ENCODE peak calls at places on chromosomes 4 and X, in four cellular contexts. W is HEK293T; E is IMR-90; K is stimulated activated CD4-positive, alpha-beta T cell treated with anti-CD3 and anti-CD28 coated beads, Interleukin-12 subunit alpha, Interleukin-12 subunit beta, amount 100 ng/mL, for 24 hours. S is an unnamed sample.

GRCh38 chrX:134377537-134377936 is 82.4 kb upstream of the HPRT1 start:
- DNase-seq in W (no peak), K (no peak), E (peak; percentile 52), S (no peak)

GRCh38 chrX:103157511-103158316 is 57.2 kb upstream of the BEX4 start:
- DNase-seq in W (peak; percentile 62), E (peak; percentile 27), K (no peak), S (no peak)

GRCh38 chrX:26295425-26295824 is 79.5 kb downstream of the MAGEB5 start:
- DNase-seq in E (no peak), W (no peak), K (no peak), S (no peak)

GRCh38 chr4:165723051-165723805 is 149.8 kb upstream of the TLL1 start:
- DNase-seq in E (no peak), W (no peak), K (no peak), S (no peak)

GRCh38 chr4:32847466-32847865 is 2127.3 kb downstream of the PCDH7 start:
- DNase-seq in E (no peak), W (no peak), K (no peak), S (no peak)

GRCh38 chr4:7485096-7485495 is 50.4 kb upstream of the PSAPL1 start:
- DNase-seq in K (no peak), W (no peak), E (no peak), S (no peak)

GRCh38 chr4:102730968-102731533 is 29.7 kb downstream of the MANBA start:
- DNase-seq in K (no peak), W (peak; percentile 45), E (no peak), S (no peak)

GRCh38 chr4:146182450-146182849 is 6.9 kb downstream of the LSM6 start:
- DNase-seq in K (no peak), E (no peak), W (no peak), S (no peak)

GRCh38 chr4:128630881-128631280 is 178.6 kb upstream of the JADE1 start:
- DNase-seq in W (no peak), E (peak; percentile 35), K (no peak), S (no peak)

GRCh38 chrX:23637187-23637586 is 30.1 kb upstream of the PRDX4 start:
- DNase-seq in K (no peak), W (no peak), E (no peak), S (no peak)

GRCh38 chrX:41722220-41722619 is 1.8 kb upstream of the GPR82 start:
- DNase-seq in K (no peak), E (no peak), W (no peak), S (no peak)

GRCh38 chr4:6724461-6725111 is 8.6 kb downstream of the BLOC1S4 start:
- DNase-seq in W (no peak), E (peak; percentile 41), K (no peak), S (no peak)

GRCh38 chr4:162349395-162349794 is 185.6 kb upstream of the FSTL5 start:
- DNase-seq in W (no peak), K (no peak), E (no peak), S (no peak)

GRCh38 chr4:52823478-52824092 is 38.5 kb upstream of the RASL11B start:
- DNase-seq in E (peak; percentile 47), K (no peak), W (no peak), S (no peak)

GRCh38 chr4:571838-572572 is 4.1 kb downstream of the TMEM271 start:
- DNase-seq in W (no peak), K (no peak), E (no peak), S (no peak)

GRCh38 chrX:148620023-148620422 is 119.6 kb downstream of the AFF2 start:
- DNase-seq in W (no peak), K (no peak), E (no peak), S (no peak)